ENCODE peak calls at places on chromosome 3, in nine cellular contexts. M is spleen, G is heart right ventricle, P is breast epithelium, O is IMR-90, S is fibroblast of villous mesenchyme, C is upper lobe of right lung, I is PC-3, E is RWPE2. T is an unnamed sample.

GRCh38 chr3:139629033-139629432 is 48.7 kb downstream of the NMNAT3 start:
- DNase-seq in M (no peak), G (no peak), P (no peak), O (peak; percentile 2), S (peak; percentile 14), C (no peak), I (peak; percentile 45), E (no peak), T (peak; percentile 10)

GRCh38 chr3:136232413-136232812 is 17.7 kb upstream of the PCCB start:
- DNase-seq in M (no peak), G (no peak), P (no peak), O (peak; percentile 19), S (no peak), C (no peak), I (no peak), E (no peak), T (no peak)

GRCh38 chr3:99651561-99651960 is 13.2 kb downstream of the COL8A1 start:
- DNase-seq in M (no peak), G (no peak), P (no peak), O (peak; percentile 81), S (peak; percentile 90), C (no peak), I (peak; percentile 82), E (no peak), T (peak; percentile 87)

GRCh38 chr3:112116777-112117186 is 16.3 kb downstream of the GCSAM start:
- DNase-seq in M (no peak), G (peak; percentile 40), P (no peak), O (no peak), S (no peak), C (no peak), I (no peak), E (no peak), T (no peak)

GRCh38 chr3:111541911-111542483 is at the start of gene CD96:
- DNase-seq in M (no peak), G (no peak), P (no peak), O (peak; percentile 65), S (peak; percentile 16), C (no peak), I (peak; percentile 31), E (no peak), T (peak; percentile 31)

GRCh38 chr3:192422998-192423349 is 304.4 kb downstream of the FGF12 start:
- DNase-seq in M (no peak), G (no peak), P (no peak), O (no peak), S (no peak), C (no peak), I (no peak), E (no peak), T (no peak)

GRCh38 chr3:173865900-173866498 is 468.5 kb downstream of the NLGN1 start:
- DNase-seq in M (no peak), G (no peak), P (no peak), O (no peak), S (no peak), C (no peak), I (no peak), E (no peak), T (no peak)

GRCh38 chr3:149933008-149933407 is 37.7 kb downstream of the PFN2 start:
- DNase-seq in M (no peak), G (no peak), P (no peak), O (no peak), S (no peak), C (no peak), I (no peak), E (no peak), T (no peak)

GRCh38 chr3:197674741-197675567 is 61.8 kb downstream of the RUBCN start:
- DNase-seq in M (peak; percentile 80), G (no peak), P (no peak), O (no peak), S (no peak), C (no peak), I (no peak), E (no peak), T (no peak)

GRCh38 chr3:195888981-195889842 is 19.1 kb downstream of the TNK2 start:
- DNase-seq in M (no peak), G (no peak), P (no peak), O (no peak), S (no peak), C (no peak), I (no peak), E (no peak), T (no peak)

GRCh38 chr3:115857518-115858136 is 234.3 kb downstream of the GAP43 start:
- DNase-seq in M (no peak), G (no peak), P (no peak), O (peak; percentile 74), S (no peak), C (no peak), I (no peak), E (no peak), T (no peak)

GRCh38 chr3:48656061-48656840 is 6.4 kb downstream of the CELSR3 start:
- DNase-seq in M (peak; percentile 94), G (peak; percentile 85), P (peak; percentile 76), O (peak; percentile 62), S (peak; percentile 84), C (peak; percentile 94), I (no peak), E (no peak), T (peak; percentile 78)

GRCh38 chr3:43180027-43180426 is 74.1 kb upstream of the POMGNT2 start:
- DNase-seq in M (no peak), G (no peak), P (no peak), O (peak; percentile 96), S (peak; percentile 98), C (no peak), I (peak; percentile 97), E (peak; percentile 86), T (peak; percentile 86)

GRCh38 chr3:139325551-139325950 is 18.3 kb upstream of the MRPS22 start:
- DNase-seq in M (no peak), G (no peak), P (no peak), O (no peak), S (no peak), C (no peak), I (no peak), E (no peak), T (no peak)

GRCh38 chr3:29789686-29790085 is 508.8 kb downstream of the RBMS3 start:
- DNase-seq in M (no peak), G (no peak), P (no peak), O (peak; percentile 47), S (peak; percentile 7), C (no peak), I (no peak), E (no peak), T (peak; percentile 64)

GRCh38 chr3:36796896-36797295 is 32.5 kb upstream of the DCLK3 start:
- DNase-seq in M (no peak), G (no peak), P (no peak), O (peak; percentile 37), S (no peak), C (no peak), I (peak; percentile 54), E (no peak), T (peak; percentile 68)

GRCh38 chr3:171099911-171100310 is 73.4 kb upstream of the SLC2A2 start:
- DNase-seq in M (no peak), G (no peak), P (no peak), O (no peak), S (peak; percentile 81), C (no peak), I (no peak), E (no peak), T (peak; percentile 57)

GRCh38 chr3:142904639-142905441 is 16.0 kb upstream of the PCOLCE2 start:
- DNase-seq in M (no peak), G (no peak), P (no peak), O (no peak), S (peak; percentile 15), C (no peak), I (peak; percentile 46), E (no peak), T (peak; percentile 59)

GRCh38 chr3:58358092-58358491 is 25.4 kb downstream of the PXK start:
- DNase-seq in M (no peak), G (no peak), P (no peak), O (no peak), S (no peak), C (no peak), I (no peak), E (no peak), T (no peak)

GRCh38 chr3:14425574-14426304 is 23.3 kb downstream of the SLC6A6 start:
- DNase-seq in M (peak; percentile 92), G (no peak), P (no peak), O (no peak), S (no peak), C (peak; percentile 80), I (peak; percentile 61), E (no peak), T (no peak)
- H3K4me3 ChIP-seq in M (no peak overlapping the region), G (no peak overlapping the region), P (no peak overlapping the region), O (no peak overlapping the region), S (no peak overlapping the region), C (no peak overlapping the region), I (no peak overlapping the region), E (no peak overlapping the region), T (no peak overlapping the region)

GRCh38 chr3:132261501-132261900 is 55.7 kb upstream of the ACP3 start:
- DNase-seq in M (no peak), G (no peak), P (no peak), O (no peak), S (no peak), C (no peak), I (no peak), E (no peak), T (no peak)
- TF ChIP-seq CTCF in M (no peak), G (no peak), P (no peak), O (no peak), S (no peak), C (no peak), I (no peak), E (no peak), T (no peak)

GRCh38 chr3:168053115-168053514 is 42.6 kb downstream of the GOLIM4 start:
- DNase-seq in M (no peak), G (no peak), P (no peak), O (no peak), S (no peak), C (no peak), I (peak; percentile 17), E (no peak), T (no peak)

GRCh38 chr3:168049366-168049974 is 46.3 kb downstream of the GOLIM4 start:
- DNase-seq in M (no peak), G (no peak), P (no peak), O (peak; percentile 84), S (peak; percentile 45), C (no peak), I (no peak), E (no peak), T (peak; percentile 88)

GRCh38 chr3:168052517-168052916 is 43.2 kb downstream of the GOLIM4 start:
- DNase-seq in M (no peak), G (no peak), P (no peak), O (no peak), S (no peak), C (no peak), I (no peak), E (no peak), T (no peak)

GRCh38 chr3:168054447-168054846 is 41.3 kb downstream of the GOLIM4 start:
- DNase-seq in M (no peak), G (no peak), P (no peak), O (no peak), S (no peak), C (no peak), I (no peak), E (no peak), T (no peak)

GRCh38 chr3:168051579-168052183 is 44.0 kb downstream of the GOLIM4 start:
- DNase-seq in M (no peak), G (no peak), P (no peak), O (peak; percentile 89), S (peak; percentile 52), C (no peak), I (no peak), E (no peak), T (peak; percentile 68)
- H3K4me3 ChIP-seq in M (no peak overlapping the region), G (no peak overlapping the region), P (no peak overlapping the region), O (peak overlapping the region; percentile 3), S (no peak overlapping the region), C (no peak overlapping the region), I (no peak overlapping the region), E (no peak overlapping the region), T (no peak overlapping the region)

GRCh38 chr3:175222356-175222755 is 363.2 kb downstream of the NAALADL2 start:
- DNase-seq in M (no peak), G (no peak), P (no peak), O (no peak), S (no peak), C (no peak), I (no peak), E (no peak), T (no peak)
- TF ChIP-seq CTCF in M (no peak), G (no peak), P (no peak), O (no peak), S (no peak), C (no peak), I (no peak), E (no peak), T (no peak)